ENCODE peak calls at places on chromosome 17, in ten cellular contexts. V is stimulated activated CD4-positive, alpha-beta T cell treated with anti-CD3 and anti-CD28 coated beads, Interleukin-1b, Interleukin-23, amount 100 ng/mL, for 48 hours; P is ascending aorta; M is body of pancreas; G is AG08396; L is fibroblast of villous mesenchyme; C is CD8-positive, alpha-beta T cell; O is pulmonary artery endothelial cell; R is CD4-positive, alpha-beta memory T cell; U is fibroblast of lung. T is an unnamed sample.

GRCh38 chr17:78822552-78822951 is 18.1 kb downstream of the USP36 start:
- DNase-seq in V (no peak), P (no peak), M (no peak), G (peak), L (peak), C (no peak), O (no peak), R (no peak), U (peak), T (no peak)

GRCh38 chr17:75876190-75876937 is 2.0 kb downstream of the TRIM47 start:
- DNase-seq in V (peak), P (no peak), M (peak), G (no peak), L (no peak), C (peak), O (no peak), R (peak), U (no peak), T (peak)

GRCh38 chr17:59361916-59362810 is 30.7 kb downstream of the YPEL2 start:
- DNase-seq in V (peak), P (no peak), M (no peak), G (peak), L (peak), C (peak), O (no peak), R (peak), U (peak), T (peak)

GRCh38 chr17:81717049-81717765 is 5.1 kb downstream of the SLC25A10 start:
- DNase-seq in V (no peak), P (no peak), M (no peak), G (no peak), L (no peak), C (no peak), O (no peak), R (no peak), U (no peak), T (no peak)

GRCh38 chr17:680554-680953 is 34.1 kb downstream of the VPS53 start:
- DNase-seq in V (no peak), P (no peak), M (no peak), G (no peak), L (no peak), C (no peak), O (no peak), R (no peak), U (no peak), T (no peak)

GRCh38 chr17:9291912-9292562 is 270.7 kb downstream of the NTN1 start:
- DNase-seq in V (peak), P (no peak), M (peak), G (peak), L (peak), C (peak), O (no peak), R (peak), U (peak), T (peak)

GRCh38 chr17:57542518-57542917 is 202.6 kb downstream of the CCDC182 start:
- DNase-seq in V (no peak), P (no peak), M (no peak), G (no peak), L (no peak), C (no peak), O (no peak), R (no peak), U (no peak), T (no peak)

GRCh38 chr17:2195729-2196128 is 107.9 kb downstream of the SMG6 start:
- DNase-seq in V (peak), P (no peak), M (no peak), G (no peak), L (no peak), C (no peak), O (no peak), R (no peak), U (peak), T (no peak)

GRCh38 chr17:17205368-17206148 is 575 bp downstream of the PLD6 start:
- DNase-seq in V (peak), P (no peak), M (peak), G (peak), L (peak), C (peak), O (no peak), R (peak), U (peak), T (peak)

GRCh38 chr17:75555679-75556153 is 30.2 kb downstream of the LLGL2 start:
- DNase-seq in V (no peak), P (no peak), M (no peak), G (no peak), L (no peak), C (no peak), O (no peak), R (no peak), U (no peak), T (no peak)

GRCh38 chr17:38911081-38911730 is 14.2 kb upstream of the LASP1NB start:
- DNase-seq in V (no peak), P (no peak), M (peak), G (no peak), L (no peak), C (no peak), O (no peak), R (no peak), U (no peak), T (no peak)

GRCh38 chr17:61221181-61221580 is 178.5 kb upstream of the TBX2 start:
- DNase-seq in V (no peak), P (no peak), M (no peak), G (no peak), L (no peak), C (no peak), O (no peak), R (no peak), U (no peak), T (no peak)

GRCh38 chr17:70208825-70209555 is 39.7 kb downstream of the KCNJ2 start:
- DNase-seq in V (no peak), P (no peak), M (no peak), G (no peak), L (no peak), C (no peak), O (no peak), R (no peak), U (no peak), T (no peak)

GRCh38 chr17:57559226-57559625 is 185.9 kb downstream of the CCDC182 start:
- DNase-seq in V (no peak), P (no peak), M (no peak), G (no peak), L (no peak), C (no peak), O (no peak), R (no peak), U (no peak), T (no peak)

GRCh38 chr17:79786930-79787643 is 9.1 kb downstream of the CBX2 start:
- DNase-seq in V (no peak), P (no peak), M (no peak), G (no peak), L (no peak), C (no peak), O (no peak), R (no peak), U (no peak), T (no peak)

GRCh38 chr17:21033350-21033749 is 9.5 kb downstream of the USP22 start:
- DNase-seq in V (no peak), P (no peak), M (no peak), G (no peak), L (peak), C (no peak), O (no peak), R (no peak), U (peak), T (no peak)

GRCh38 chr17:7095642-7096041 is 15.6 kb upstream of the CLEC10A start:
- DNase-seq in V (no peak), P (no peak), M (no peak), G (no peak), L (no peak), C (no peak), O (peak), R (no peak), U (no peak), T (no peak)